ENCODE peak calls at places on chromosomes 5 and 9, in eight cellular contexts. One of them, this sample, is unnamed.

GRCh38 chr9:108980893-108981292 is 32.4 kb downstream of the CTNNAL1 start:
- DNase-seq in CD4-positive, alpha-beta T cell: no peak
- DNase-seq in RWPE1: no peak
- DNase-seq in CD8-positive, alpha-beta T cell: no peak
- DNase-seq in brain microvascular endothelial cell: no peak
- DNase-seq in uterus: no peak
- DNase-seq in GM12865: no peak
- DNase-seq in testis: no peak
- DNase-seq in this sample: no peak

GRCh38 chr5:33324667-33325307 is 116.0 kb upstream of the TARS1 start:
- DNase-seq in CD4-positive, alpha-beta T cell: no peak
- DNase-seq in RWPE1: no peak
- DNase-seq in CD8-positive, alpha-beta T cell: no peak
- DNase-seq in brain microvascular endothelial cell: no peak
- DNase-seq in uterus: no peak
- DNase-seq in GM12865: no peak
- DNase-seq in testis: no peak
- DNase-seq in this sample: no peak

GRCh38 chr9:4640027-4640426 is 22.1 kb upstream of the PLPP6 start:
- DNase-seq in CD4-positive, alpha-beta T cell: peak
- DNase-seq in RWPE1: no peak
- DNase-seq in CD8-positive, alpha-beta T cell: peak
- DNase-seq in brain microvascular endothelial cell: peak
- DNase-seq in uterus: no peak
- DNase-seq in GM12865: peak
- DNase-seq in testis: peak
- DNase-seq in this sample: peak

GRCh38 chr5:61280766-61281427 is 51.2 kb upstream of the ZSWIM6 start:
- DNase-seq in CD4-positive, alpha-beta T cell: no peak
- DNase-seq in RWPE1: peak
- DNase-seq in CD8-positive, alpha-beta T cell: peak
- DNase-seq in brain microvascular endothelial cell: no peak
- DNase-seq in uterus: no peak
- DNase-seq in GM12865: no peak
- DNase-seq in testis: no peak
- DNase-seq in this sample: peak

GRCh38 chr5:61200582-61201155 is 38.4 kb upstream of the SMIM15 start:
- DNase-seq in CD4-positive, alpha-beta T cell: no peak
- DNase-seq in RWPE1: no peak
- DNase-seq in CD8-positive, alpha-beta T cell: no peak
- DNase-seq in brain microvascular endothelial cell: peak
- DNase-seq in uterus: no peak
- DNase-seq in GM12865: peak
- DNase-seq in testis: no peak
- DNase-seq in this sample: no peak

GRCh38 chr9:105683688-105684275 is 10.6 kb upstream of the TMEM38B start:
- DNase-seq in CD4-positive, alpha-beta T cell: no peak
- DNase-seq in RWPE1: no peak
- DNase-seq in CD8-positive, alpha-beta T cell: no peak
- DNase-seq in brain microvascular endothelial cell: no peak
- DNase-seq in uterus: no peak
- DNase-seq in GM12865: no peak
- DNase-seq in testis: no peak
- DNase-seq in this sample: no peak

GRCh38 chr9:136297016-136297691 is 6.7 kb downstream of the CCDC187 start:
- DNase-seq in CD4-positive, alpha-beta T cell: no peak
- DNase-seq in RWPE1: peak
- DNase-seq in CD8-positive, alpha-beta T cell: peak
- DNase-seq in brain microvascular endothelial cell: no peak
- DNase-seq in uterus: no peak
- DNase-seq in GM12865: peak
- DNase-seq in testis: no peak
- DNase-seq in this sample: peak

GRCh38 chr9:131441441-131441840 is 47.6 kb downstream of the PRRC2B start:
- DNase-seq in CD4-positive, alpha-beta T cell: no peak
- DNase-seq in RWPE1: no peak
- DNase-seq in CD8-positive, alpha-beta T cell: no peak
- DNase-seq in brain microvascular endothelial cell: no peak
- DNase-seq in uterus: no peak
- DNase-seq in GM12865: peak
- DNase-seq in testis: no peak
- DNase-seq in this sample: no peak

DNA sequence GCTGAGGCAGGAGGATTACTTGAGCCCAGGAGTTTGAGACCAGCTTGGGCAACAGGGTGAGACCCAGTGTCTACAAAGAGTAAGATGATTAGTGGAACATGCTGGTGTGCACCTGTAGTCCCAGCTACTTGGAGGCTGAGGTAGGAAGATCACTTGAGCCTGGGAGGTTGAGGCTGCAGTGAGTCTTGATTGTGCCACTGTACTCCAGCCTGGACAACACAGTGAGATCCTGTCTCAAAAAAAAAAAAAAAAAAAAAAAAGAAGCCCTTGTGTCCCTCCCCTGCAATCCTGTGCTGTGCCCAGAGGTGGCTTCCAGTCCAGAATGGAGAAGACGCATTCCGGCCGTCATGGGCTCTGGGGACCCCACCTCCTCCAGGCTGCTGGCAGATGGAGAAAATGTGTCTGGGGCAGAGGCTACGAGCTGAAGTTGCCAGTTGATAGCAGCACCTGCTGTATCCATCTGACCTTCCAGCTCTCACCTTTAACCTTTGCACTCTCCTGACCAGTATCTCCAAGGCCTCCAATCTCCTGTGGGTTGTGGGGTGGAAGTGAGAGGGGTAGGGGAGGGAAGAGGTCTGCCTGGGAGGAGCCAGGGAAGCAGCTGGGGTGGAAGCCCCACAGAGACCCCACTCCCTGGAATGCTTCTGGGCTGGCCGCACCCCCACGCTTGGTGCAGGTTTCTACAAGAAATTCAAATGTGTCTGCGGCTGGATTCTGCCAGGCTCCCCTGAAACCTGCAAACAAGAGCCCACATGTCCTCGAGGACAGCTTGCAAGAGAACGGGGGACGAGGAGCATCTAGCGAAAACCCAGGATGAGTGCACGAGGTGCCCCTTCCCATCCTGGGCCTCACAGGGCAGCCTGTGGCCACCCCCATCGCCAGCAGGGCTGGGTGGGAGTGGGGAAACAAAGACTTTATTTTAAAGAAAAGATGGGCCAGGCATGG is 148.3 kb upstream of the IER5L start:
- DNase-seq in CD4-positive, alpha-beta T cell: no peak
- DNase-seq in RWPE1: no peak
- DNase-seq in CD8-positive, alpha-beta T cell: no peak
- DNase-seq in brain microvascular endothelial cell: no peak
- DNase-seq in uterus: no peak
- DNase-seq in GM12865: no peak
- DNase-seq in testis: no peak
- DNase-seq in this sample: no peak
- TF ChIP-seq CTCF in CD4-positive, alpha-beta T cell: no peak
- TF ChIP-seq CTCF in RWPE1: no peak
- TF ChIP-seq CTCF in CD8-positive, alpha-beta T cell: no peak
- TF ChIP-seq CTCF in brain microvascular endothelial cell: no peak
- TF ChIP-seq CTCF in uterus: no peak
- TF ChIP-seq CTCF in GM12865: no peak
- TF ChIP-seq CTCF in testis: no peak
- TF ChIP-seq CTCF in this sample: no peak

GRCh38 chr9:70465904-70466303 is 51.4 kb upstream of the KLF9 start:
- DNase-seq in CD4-positive, alpha-beta T cell: no peak
- DNase-seq in RWPE1: no peak
- DNase-seq in CD8-positive, alpha-beta T cell: no peak
- DNase-seq in brain microvascular endothelial cell: no peak
- DNase-seq in uterus: no peak
- DNase-seq in GM12865: no peak
- DNase-seq in testis: no peak
- DNase-seq in this sample: no peak

GRCh38 chr9:70465398-70465797 is 50.9 kb upstream of the KLF9 start:
- DNase-seq in CD4-positive, alpha-beta T cell: no peak
- DNase-seq in RWPE1: no peak
- DNase-seq in CD8-positive, alpha-beta T cell: no peak
- DNase-seq in brain microvascular endothelial cell: no peak
- DNase-seq in uterus: no peak
- DNase-seq in GM12865: no peak
- DNase-seq in testis: no peak
- DNase-seq in this sample: no peak

GRCh38 chr9:70470050-70471015 is 55.9 kb upstream of the KLF9 start:
- DNase-seq in CD4-positive, alpha-beta T cell: no peak
- DNase-seq in RWPE1: no peak
- DNase-seq in CD8-positive, alpha-beta T cell: no peak
- DNase-seq in brain microvascular endothelial cell: no peak
- DNase-seq in uterus: no peak
- DNase-seq in GM12865: no peak
- DNase-seq in testis: peak
- DNase-seq in this sample: peak

GRCh38 chr9:70463877-70464276 is 49.4 kb upstream of the KLF9 start:
- DNase-seq in CD4-positive, alpha-beta T cell: no peak
- DNase-seq in RWPE1: no peak
- DNase-seq in CD8-positive, alpha-beta T cell: no peak
- DNase-seq in brain microvascular endothelial cell: no peak
- DNase-seq in uterus: no peak
- DNase-seq in GM12865: no peak
- DNase-seq in testis: no peak
- DNase-seq in this sample: no peak

GRCh38 chr9:70466976-70467551 is 52.6 kb upstream of the KLF9 start:
- DNase-seq in CD4-positive, alpha-beta T cell: no peak
- DNase-seq in RWPE1: peak
- DNase-seq in CD8-positive, alpha-beta T cell: no peak
- DNase-seq in brain microvascular endothelial cell: peak
- DNase-seq in uterus: no peak
- DNase-seq in GM12865: no peak
- DNase-seq in testis: no peak
- DNase-seq in this sample: no peak
- TF ChIP-seq CTCF in CD4-positive, alpha-beta T cell: no peak
- TF ChIP-seq CTCF in RWPE1: no peak
- TF ChIP-seq CTCF in CD8-positive, alpha-beta T cell: no peak
- TF ChIP-seq CTCF in brain microvascular endothelial cell: peak
- TF ChIP-seq CTCF in uterus: no peak
- TF ChIP-seq CTCF in GM12865: no peak
- TF ChIP-seq CTCF in testis: no peak
- TF ChIP-seq CTCF in this sample: no peak

GRCh38 chr9:37429441-37430285 is 7.2 kb downstream of the GRHPR start:
- DNase-seq in CD4-positive, alpha-beta T cell: no peak
- DNase-seq in RWPE1: no peak
- DNase-seq in CD8-positive, alpha-beta T cell: no peak
- DNase-seq in brain microvascular endothelial cell: no peak
- DNase-seq in uterus: no peak
- DNase-seq in GM12865: no peak
- DNase-seq in testis: no peak
- DNase-seq in this sample: no peak

GRCh38 chr9:37428345-37428744 is 5.8 kb downstream of the GRHPR start:
- DNase-seq in CD4-positive, alpha-beta T cell: no peak
- DNase-seq in RWPE1: no peak
- DNase-seq in CD8-positive, alpha-beta T cell: no peak
- DNase-seq in brain microvascular endothelial cell: no peak
- DNase-seq in uterus: no peak
- DNase-seq in GM12865: no peak
- DNase-seq in testis: no peak
- DNase-seq in this sample: no peak

GRCh38 chr9:37432020-37432419 is 9.5 kb downstream of the GRHPR start:
- DNase-seq in CD4-positive, alpha-beta T cell: no peak
- DNase-seq in RWPE1: no peak
- DNase-seq in CD8-positive, alpha-beta T cell: no peak
- DNase-seq in brain microvascular endothelial cell: no peak
- DNase-seq in uterus: no peak
- DNase-seq in GM12865: no peak
- DNase-seq in testis: no peak
- DNase-seq in this sample: no peak

GRCh38 chr9:37433754-37434435 is 11.4 kb downstream of the GRHPR start:
- DNase-seq in CD4-positive, alpha-beta T cell: no peak
- DNase-seq in RWPE1: no peak
- DNase-seq in CD8-positive, alpha-beta T cell: no peak
- DNase-seq in brain microvascular endothelial cell: no peak
- DNase-seq in uterus: peak
- DNase-seq in GM12865: no peak
- DNase-seq in testis: peak
- DNase-seq in this sample: no peak

DNA sequence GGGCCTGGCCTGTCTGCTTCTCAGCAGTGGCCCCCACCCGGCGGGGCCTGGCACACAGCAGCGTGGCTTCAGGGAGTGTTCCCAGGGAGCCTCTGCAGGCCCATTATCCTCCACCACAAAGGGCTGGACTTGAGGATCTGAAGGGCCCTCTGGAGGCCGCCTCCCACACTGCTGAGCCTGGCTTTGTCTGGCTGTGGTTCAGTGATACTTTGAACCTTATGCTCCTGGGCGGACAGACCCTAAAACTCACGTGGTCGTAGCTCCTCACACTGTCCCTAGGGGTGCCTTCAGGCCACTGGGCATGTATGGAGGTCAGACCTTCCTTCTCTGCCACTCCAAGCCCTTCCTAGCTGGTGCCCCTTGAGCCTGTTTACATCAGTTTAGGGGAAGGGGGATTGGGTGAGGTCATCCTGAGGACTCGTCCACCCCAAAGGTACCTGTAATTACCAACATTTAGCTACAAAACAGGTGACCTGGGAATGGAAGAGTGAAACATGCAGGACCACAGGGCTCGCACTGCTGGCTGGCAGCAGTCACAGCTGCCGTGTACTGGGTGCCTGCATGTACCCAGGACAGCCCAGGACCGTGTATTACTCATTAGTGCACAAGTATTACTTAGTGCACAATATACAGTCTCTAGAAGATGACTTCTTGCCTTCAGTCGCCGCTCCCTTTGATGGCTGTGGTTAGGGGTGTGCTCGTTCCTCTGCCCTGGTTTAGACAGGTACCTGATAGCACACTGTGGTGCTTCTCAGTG is 8.5 kb downstream of the GRHPR start:
- DNase-seq in CD4-positive, alpha-beta T cell: no peak
- DNase-seq in RWPE1: no peak
- DNase-seq in CD8-positive, alpha-beta T cell: no peak
- DNase-seq in brain microvascular endothelial cell: no peak
- DNase-seq in uterus: no peak
- DNase-seq in GM12865: no peak
- DNase-seq in testis: peak
- DNase-seq in this sample: no peak
- TF ChIP-seq CTCF in CD4-positive, alpha-beta T cell: no peak
- TF ChIP-seq CTCF in RWPE1: no peak
- TF ChIP-seq CTCF in CD8-positive, alpha-beta T cell: no peak
- TF ChIP-seq CTCF in brain microvascular endothelial cell: peak
- TF ChIP-seq CTCF in uterus: no peak
- TF ChIP-seq CTCF in GM12865: no peak
- TF ChIP-seq CTCF in testis: no peak
- TF ChIP-seq CTCF in this sample: no peak

GRCh38 chr5:85920984-85921383 is 696.8 kb upstream of the COX7C start:
- DNase-seq in CD4-positive, alpha-beta T cell: no peak
- DNase-seq in RWPE1: no peak
- DNase-seq in CD8-positive, alpha-beta T cell: no peak
- DNase-seq in brain microvascular endothelial cell: no peak
- DNase-seq in uterus: no peak
- DNase-seq in GM12865: no peak
- DNase-seq in testis: no peak
- DNase-seq in this sample: no peak

DNA sequence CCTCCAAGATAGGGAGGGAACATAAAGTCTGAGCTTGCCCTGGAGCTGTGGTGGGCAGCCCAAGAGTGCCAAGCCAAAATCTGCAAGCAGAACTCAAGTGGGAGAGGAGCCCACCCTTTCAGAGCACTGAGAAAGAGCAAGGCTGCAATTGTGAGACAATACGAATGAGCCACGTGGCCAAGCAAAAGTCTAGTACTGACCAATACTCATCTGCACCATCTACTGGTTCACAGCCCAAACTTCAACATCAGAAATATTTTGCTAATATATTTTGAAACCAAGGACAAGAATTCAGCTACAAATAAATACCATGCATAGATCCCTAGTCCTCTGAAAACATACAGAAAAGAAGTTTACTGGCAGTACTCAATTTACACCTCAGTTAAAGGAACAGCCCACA is 696.2 kb upstream of the COX7C start:
- DNase-seq in CD4-positive, alpha-beta T cell: no peak
- DNase-seq in RWPE1: no peak
- DNase-seq in CD8-positive, alpha-beta T cell: no peak
- DNase-seq in brain microvascular endothelial cell: no peak
- DNase-seq in uterus: no peak
- DNase-seq in GM12865: no peak
- DNase-seq in testis: no peak
- DNase-seq in this sample: no peak
- TF ChIP-seq CTCF in CD4-positive, alpha-beta T cell: no peak
- TF ChIP-seq CTCF in RWPE1: no peak
- TF ChIP-seq CTCF in CD8-positive, alpha-beta T cell: no peak
- TF ChIP-seq CTCF in brain microvascular endothelial cell: peak
- TF ChIP-seq CTCF in uterus: no peak
- TF ChIP-seq CTCF in GM12865: no peak
- TF ChIP-seq CTCF in testis: no peak
- TF ChIP-seq CTCF in this sample: no peak

This sample was measured in stomach.